ENCODE peak calls at places on chromosome 9, in eight cellular contexts. K is choroid plexus epithelial cell, N is MM.1S, X is fibroblast of pulmonary artery, Q is kidney, W is foreskin fibroblast, R is cardiac fibroblast, O is cardiac muscle cell. S is an unnamed sample.

GRCh38 chr9:35836595-35836994 is 7.6 kb downstream of the TMEM8B start:
- DNase-seq in W (no peak), N (no peak), Q (no peak), X (no peak), R (no peak), O (no peak), K (no peak), S (no peak)

GRCh38 chr9:94909250-94909894 is 182.9 kb downstream of the AOPEP start:
- DNase-seq in X (no peak), O (no peak), Q (no peak), W (no peak), N (no peak), K (no peak), R (no peak), S (no peak)

GRCh38 chr9:69674741-69675438 is 2.7 kb upstream of the APBA1 start:
- DNase-seq in W (peak; percentile 95), R (peak; percentile 78), X (peak; percentile 88), O (peak; percentile 72), N (no peak), K (peak; percentile 56), Q (no peak), S (peak; percentile 91)

GRCh38 chr9:113593682-113594281 is 130.3 kb downstream of the RGS3 start:
- DNase-seq in N (no peak), W (peak; percentile 99), X (peak; percentile 98), Q (peak; percentile 98), R (peak; percentile 99), O (peak; percentile 98), K (peak; percentile 98), S (peak; percentile 94)

GRCh38 chr9:27489087-27489876 is 34.8 kb upstream of the IFNK start:
- DNase-seq in W (no peak), K (no peak), X (no peak), N (peak; percentile 86), Q (no peak), R (no peak), O (no peak), S (no peak)

GRCh38 chr9:121807918-121808278 is 156.5 kb downstream of the DAB2IP start:
- DNase-seq in O (peak; percentile 22), K (no peak), W (no peak), N (no peak), R (peak; percentile 14), X (peak; percentile 9), Q (no peak), S (peak; percentile 6)

GRCh38 chr9:86046080-86046636 is 53.2 kb downstream of the GOLM1 start:
- DNase-seq in O (no peak), K (no peak), Q (no peak), W (no peak), N (no peak), R (no peak), X (no peak), S (no peak)

GRCh38 chr9:112360047-112360804 is 19.7 kb upstream of the HSDL2 start:
- DNase-seq in N (no peak), R (no peak), O (no peak), X (peak; percentile 46), W (peak; percentile 68), K (peak; percentile 42), Q (no peak), S (peak; percentile 65)

GRCh38 chr9:104856413-104856941 is 71.5 kb downstream of the ABCA1 start:
- DNase-seq in W (peak; percentile 59), O (peak; percentile 17), X (no peak), K (peak; percentile 49), Q (no peak), N (no peak), R (no peak), S (peak; percentile 12)

GRCh38 chr9:132025766-132026165 is 53.9 kb downstream of the MED27 start:
- DNase-seq in W (no peak), Q (no peak), N (no peak), K (no peak), R (no peak), O (no peak), X (no peak), S (no peak)

GRCh38 chr9:117485176-117485575 is 70.3 kb upstream of the ASTN2 start:
- DNase-seq in X (no peak), Q (no peak), W (peak; percentile 31), K (peak; percentile 4), R (no peak), N (peak; percentile 57), O (no peak), S (no peak)

GRCh38 chr9:69462394-69462793 is 137.4 kb downstream of the ENTREP1 start:
- DNase-seq in N (no peak), X (no peak), Q (no peak), O (no peak), W (no peak), R (no peak), K (no peak), S (no peak)

GRCh38 chr9:110099236-110099741 is 108.7 kb downstream of the C9orf152 start:
- DNase-seq in K (peak; percentile 80), O (peak; percentile 82), W (peak; percentile 85), Q (no peak), R (peak; percentile 89), X (peak; percentile 89), N (no peak), S (peak; percentile 95)

GRCh38 chr9:126621919-126622735 is 8.4 kb downstream of the LMX1B start:
- DNase-seq in W (no peak), K (no peak), N (no peak), R (no peak), Q (no peak), X (no peak), O (no peak), S (no peak)

GRCh38 chr9:130658893-130659698 is 5.3 kb upstream of the PRDM12 start:
- DNase-seq in O (no peak), Q (no peak), N (no peak), R (no peak), X (no peak), W (no peak), K (no peak), S (no peak)

GRCh38 chr9:31304576-31304975 is 1079.9 kb upstream of the ACO1 start:
- DNase-seq in X (peak; percentile 90), W (peak; percentile 80), O (peak; percentile 89), Q (no peak), N (no peak), R (peak; percentile 89), K (peak; percentile 94), S (peak; percentile 75)

GRCh38 chr9:92033991-92034390 is 81.2 kb downstream of the SPTLC1 start:
- DNase-seq in R (no peak), X (no peak), Q (no peak), W (no peak), O (no peak), N (no peak), K (no peak), S (no peak)

GRCh38 chr9:129487307-129487657 is 133.6 kb downstream of the C9orf50 start:
- DNase-seq in K (no peak), X (no peak), O (no peak), R (no peak), Q (no peak), N (no peak), W (peak; percentile 34), S (no peak)

GRCh38 chr9:130042931-130043653 is at the start of gene FNBP1:
- DNase-seq in Q (peak; percentile 94), X (peak; percentile 75), O (peak; percentile 84), K (peak; percentile 75), R (peak; percentile 82), N (peak; percentile 59), W (peak; percentile 88), S (peak; percentile 76)

GRCh38 chr9:133355881-133356357 is 368 bp downstream of the SURF1 start:
- DNase-seq in Q (peak; percentile 33), O (no peak), N (peak; percentile 29), K (peak; percentile 28), R (no peak), W (peak; percentile 41), X (no peak), S (no peak)

GRCh38 chr9:34633851-34634550 is 3.6 kb downstream of the SIGMAR1 start:
- DNase-seq in Q (no peak), N (peak; percentile 62), R (peak; percentile 75), X (peak; percentile 77), W (peak; percentile 83), O (peak; percentile 77), K (peak; percentile 80), S (peak; percentile 75)

GRCh38 chr9:88533951-88534455 is 975 bp upstream of the NXNL2 start:
- DNase-seq in K (peak; percentile 45), O (peak; percentile 52), N (no peak), W (peak; percentile 82), R (peak; percentile 43), Q (peak; percentile 83), X (no peak), S (no peak)

GRCh38 chr9:126705767-126706697 is 92.3 kb downstream of the LMX1B start:
- DNase-seq in K (peak; percentile 47), W (peak; percentile 69), X (peak; percentile 45), R (peak; percentile 28), O (peak; percentile 47), N (peak; percentile 67), Q (peak; percentile 78), S (peak; percentile 16)

GRCh38 chr9:35726876-35727438 is 5.0 kb downstream of the TLN1 start:
- DNase-seq in X (peak; percentile 60), K (peak; percentile 62), W (peak; percentile 77), O (peak; percentile 48), R (peak; percentile 68), Q (no peak), N (no peak), S (peak; percentile 53)

GRCh38 chr9:137398561-137399468 is 24.1 kb downstream of the EXD3 start:
- DNase-seq in Q (no peak), R (no peak), K (no peak), X (no peak), W (no peak), O (no peak), N (no peak), S (no peak)

GRCh38 chr9:93168581-93168980 is 15.4 kb upstream of the WNK2 start:
- DNase-seq in N (no peak), Q (no peak), X (no peak), K (no peak), W (no peak), R (no peak), O (no peak), S (no peak)
- H3K4me3 ChIP-seq in N (no peak overlapping the region), Q (no peak overlapping the region), X (no peak overlapping the region), K (no peak overlapping the region), W (no peak overlapping the region), R (no peak overlapping the region), O (no peak overlapping the region), S (no peak overlapping the region)

GRCh38 chr9:101737705-101738565 is 512 bp downstream of the GRIN3A start:
- DNase-seq in Q (peak; percentile 66), X (no peak), W (no peak), R (no peak), N (no peak), O (no peak), K (no peak), S (no peak)
- TF ChIP-seq CTCF in Q (no peak), X (no peak), W (no peak), R (no peak), N (no peak), O (no peak), K (no peak), S (no peak)

GRCh38 chr9:5628183-5628529 is 751 bp upstream of the RIC1 start:
- DNase-seq in X (no peak), W (no peak), R (no peak), Q (no peak), N (peak; percentile 39), K (no peak), O (no peak), S (no peak)
- H3K4me3 ChIP-seq in X (peak overlapping the region; percentile 89), W (peak overlapping the region; percentile 96), R (peak overlapping the region; percentile 86), Q (peak overlapping the region; percentile 88), N (peak overlapping the region; percentile 75), K (peak overlapping the region; percentile 84), O (peak overlapping the region; percentile 80), S (peak overlapping the region; percentile 80)

DNA sequence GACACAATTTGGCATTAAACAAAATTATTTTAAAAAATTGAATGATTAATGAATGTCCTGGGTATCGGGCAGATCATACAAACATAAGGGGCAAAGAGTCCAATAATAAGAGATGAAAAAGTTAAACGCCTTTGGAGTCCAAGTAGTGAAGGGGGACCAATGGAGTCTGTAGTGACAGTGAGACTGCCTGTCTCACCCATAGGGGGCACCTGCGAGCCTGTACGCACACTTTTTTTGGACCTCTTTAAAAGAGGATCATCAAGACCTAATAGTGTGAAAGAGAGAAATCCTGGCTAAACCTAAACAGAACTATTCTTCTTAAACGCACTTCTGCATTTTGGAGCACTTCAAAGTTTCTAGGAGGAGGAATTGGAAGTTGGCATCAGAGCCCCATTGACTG is 636.0 kb upstream of the KLF4 start:
- DNase-seq in W (no peak), O (no peak), R (no peak), Q (no peak), N (no peak), X (no peak), K (no peak), S (no peak)
- TF ChIP-seq CTCF in W (peak; percentile 23), O (peak; percentile 45), R (peak; percentile 53), Q (peak; percentile 1), N (no peak), X (peak; percentile 36), K (peak; percentile 54), S (peak; percentile 33)